ENCODE peak calls at places on chromosomes 1 and 21, in four cellular contexts. A is lower lobe of right lung, Z is heart right ventricle, B is HFFc6. F is an unnamed sample.

GRCh38 chr1:26788836-26789611 is 1.3 kb downstream of the PIGV start:
- DNase-seq in Z (peak), A (peak), B (peak), F (peak)

GRCh38 chr1:88021529-88021928 is 662.5 kb upstream of the PKN2 start:
- DNase-seq in Z (no peak), B (no peak), A (no peak), F (no peak)

GRCh38 chr1:37410815-37411214 is 63.6 kb upstream of the ZC3H12A start:
- DNase-seq in B (no peak), A (no peak), Z (peak), F (no peak)

GRCh38 chr1:201516511-201517127 is 9.7 kb upstream of the CSRP1 start:
- DNase-seq in B (no peak), A (no peak), Z (no peak), F (no peak)

GRCh38 chr1:206708058-206708457 is 23.4 kb downstream of the MAPKAPK2 start:
- DNase-seq in Z (no peak), B (no peak), A (no peak), F (no peak)

GRCh38 chr1:69320679-69321310 is 246.9 kb upstream of the LRRC7 start:
- DNase-seq in B (no peak), A (no peak), Z (no peak), F (no peak)

GRCh38 chr1:201176931-201177330 is 13.7 kb upstream of the IGFN1 start:
- DNase-seq in B (peak), A (no peak), Z (no peak), F (no peak)

GRCh38 chr1:239367417-239367816 is 19.0 kb upstream of the CHRM3 start:
- DNase-seq in B (no peak), Z (no peak), A (no peak), F (no peak)

GRCh38 chr1:220516722-220517042 is 11.3 kb upstream of the MARK1 start:
- DNase-seq in Z (no peak), B (no peak), A (no peak), F (no peak)

GRCh38 chr1:204045430-204045829 is 27.5 kb upstream of the SOX13 start:
- DNase-seq in B (no peak), A (no peak), Z (peak), F (no peak)

GRCh38 chr1:21783679-21784603 is 992 bp upstream of the USP48 start:
- DNase-seq in B (peak), Z (peak), A (peak), F (peak)

GRCh38 chr1:156122519-156123355 is 8.2 kb downstream of the LMNA start:
- DNase-seq in A (peak), B (peak), Z (peak), F (no peak)
- TF ChIP-seq CTCF in A (peak), B (no peak), Z (no peak), F (no peak)

DNA sequence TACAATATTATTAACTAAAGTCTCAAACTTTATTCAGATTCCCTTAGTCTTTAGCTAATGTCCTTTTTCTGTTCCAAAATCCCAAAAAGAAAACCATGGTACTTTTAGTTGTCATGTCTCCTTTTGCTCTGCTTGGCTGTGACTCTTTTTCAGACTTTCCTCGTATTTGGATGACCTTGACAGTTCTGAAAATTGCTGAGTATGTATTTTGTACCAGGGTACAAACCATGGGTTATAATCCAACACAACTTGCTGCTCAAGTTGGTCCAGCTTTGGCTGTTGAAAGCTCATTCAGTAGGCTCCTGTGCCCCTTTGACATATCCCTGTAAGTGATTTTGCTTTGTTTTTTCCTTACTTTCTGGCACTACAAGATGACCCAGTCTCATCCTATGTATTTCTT is 51.7 kb downstream of the PALMD start:
- DNase-seq in A (no peak), B (no peak), Z (no peak), F (no peak)
- TF ChIP-seq CTCF in A (no peak), B (no peak), Z (no peak), F (no peak)

DNA sequence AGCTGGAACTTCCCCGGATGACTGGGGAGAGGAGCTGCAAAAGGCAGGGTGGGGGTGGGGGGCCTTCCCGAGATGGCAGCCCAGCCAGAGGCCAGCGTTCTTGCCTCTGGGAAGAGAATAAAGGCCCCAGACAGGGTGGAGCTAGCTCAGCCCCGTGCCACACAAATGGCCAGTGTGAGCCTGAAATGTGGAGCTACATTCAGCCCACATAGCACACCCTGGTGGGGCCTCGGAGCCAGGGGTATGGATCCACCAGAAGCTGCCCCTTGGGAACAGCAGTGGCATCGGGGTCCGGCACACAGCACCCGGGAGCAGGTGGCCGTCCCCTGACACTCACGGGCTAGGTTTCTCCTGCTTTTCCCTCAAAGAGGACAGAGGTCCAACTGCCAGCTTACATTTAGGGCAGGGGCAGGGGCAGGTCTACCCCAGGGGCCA is 93.9 kb downstream of the PDE9A start:
- DNase-seq in B (no peak), Z (no peak), A (no peak), F (no peak)
- TF ChIP-seq CTCF in B (no peak), Z (no peak), A (no peak), F (no peak)

GRCh38 chr1:101238681-101239094 is 1.9 kb downstream of the S1PR1 start:
- DNase-seq in B (peak), Z (peak), A (peak), F (peak)
- TF ChIP-seq CTCF in B (peak), Z (peak), A (peak), F (peak)

DNA sequence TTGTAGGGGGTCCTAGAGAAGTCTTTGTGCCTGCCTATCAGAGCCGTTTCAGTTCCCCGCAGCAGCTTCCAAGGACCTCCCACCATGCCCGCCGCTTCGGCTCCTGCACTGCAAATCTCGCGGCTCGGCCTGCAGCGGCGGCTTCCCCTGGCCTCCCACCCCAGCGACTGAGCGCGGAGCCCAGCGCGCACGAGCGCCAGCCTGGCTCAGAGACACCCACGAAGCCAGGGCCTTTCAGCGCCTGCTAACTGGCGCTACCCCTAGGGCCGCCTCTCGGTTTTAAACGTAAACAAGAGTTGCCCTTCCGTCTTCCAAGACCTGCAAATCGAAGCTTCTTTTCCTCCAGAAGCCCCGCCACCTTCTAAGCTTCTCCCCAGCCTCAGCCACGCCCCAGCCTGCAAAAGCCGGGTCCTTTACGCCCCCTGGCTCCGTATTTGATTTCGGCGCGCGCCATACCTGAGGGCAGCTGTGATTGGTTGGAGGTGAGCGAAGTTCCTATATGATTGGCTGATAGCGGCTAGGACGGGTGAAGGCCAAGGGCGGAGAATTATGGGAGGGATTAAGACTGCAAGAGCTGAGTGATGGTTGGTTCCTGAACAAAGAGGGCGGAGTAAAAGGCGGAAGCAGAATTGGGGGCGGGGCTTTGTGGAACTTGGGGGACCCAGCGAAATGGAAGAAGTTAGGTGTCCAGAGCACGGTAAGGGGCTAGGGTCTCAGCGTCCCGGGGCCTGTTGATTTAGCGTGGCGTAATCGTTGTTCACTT is at the start of gene TTF2:
- DNase-seq in A (peak), B (peak), Z (peak), F (peak)
- TF ChIP-seq CTCF in A (peak), B (peak), Z (peak), F (peak)

DNA sequence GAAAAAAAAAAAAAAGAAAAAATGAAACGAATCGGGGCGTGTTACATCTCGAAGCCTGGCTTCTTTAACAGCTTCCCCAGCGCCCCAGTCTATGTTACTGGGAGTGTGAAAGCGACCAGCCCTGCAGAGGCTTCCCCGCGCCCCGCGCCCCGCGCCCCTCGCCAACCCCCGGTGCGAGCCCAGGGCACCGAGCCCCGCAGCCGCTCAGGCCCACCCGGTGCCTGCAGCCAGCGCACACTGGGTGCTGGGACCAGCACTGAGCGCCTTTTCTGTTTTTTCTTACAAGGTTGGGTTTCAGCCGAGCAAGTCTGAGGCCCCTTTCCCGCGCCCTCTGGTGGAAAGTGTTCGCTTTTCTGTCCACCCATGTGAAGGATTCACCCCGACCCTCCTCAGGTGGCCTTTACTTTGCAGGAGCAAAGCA is 42.1 kb upstream of the ZNF496 start:
- DNase-seq in B (no peak), Z (peak), A (peak), F (peak)
- TF ChIP-seq CTCF in B (peak), Z (no peak), A (peak), F (peak)

GRCh38 chr1:32782086-32782485 is 35.1 kb downstream of the YARS1 start:
- DNase-seq in B (no peak), A (no peak), Z (no peak), F (no peak)

GRCh38 chr1:32783851-32784250 is 33.3 kb downstream of the YARS1 start:
- DNase-seq in A (no peak), Z (no peak), B (no peak), F (no peak)

GRCh38 chr1:32791881-32792280 is 25.3 kb downstream of the YARS1 start:
- DNase-seq in Z (no peak), B (no peak), A (no peak), F (no peak)

GRCh38 chr1:32784817-32785216 is 32.3 kb downstream of the YARS1 start:
- DNase-seq in Z (no peak), B (no peak), A (no peak), F (no peak)

DNA sequence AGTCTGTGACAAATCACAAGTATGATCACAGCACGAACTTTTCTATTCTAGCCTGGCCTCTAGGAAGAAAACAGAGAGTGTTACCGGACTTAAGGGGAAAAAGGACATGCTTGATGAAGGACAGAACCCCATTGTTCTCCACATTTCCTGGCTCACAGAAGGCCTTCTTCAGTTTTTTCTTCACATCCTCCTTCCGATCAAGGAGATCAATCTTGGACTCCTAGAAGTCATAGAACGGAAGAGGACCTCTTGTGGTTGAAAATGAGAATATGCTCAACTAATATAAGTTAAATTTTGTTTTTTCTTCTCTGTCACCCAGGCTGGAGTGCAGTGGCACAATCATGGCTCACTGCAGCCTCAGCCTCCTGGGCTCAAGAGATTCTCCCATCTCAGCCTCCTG is 30.3 kb downstream of the YARS1 start:
- DNase-seq in A (no peak), Z (no peak), B (no peak), F (no peak)
- TF ChIP-seq CTCF in A (peak), Z (no peak), B (peak), F (peak)

GRCh38 chr1:147172168-147173016 is at the start of gene PRKAB2:
- DNase-seq in A (peak), B (peak), Z (peak), F (peak)

GRCh38 chr1:147177611-147178370 is 5.5 kb upstream of the PRKAB2 start:
- DNase-seq in Z (peak), B (peak), A (no peak), F (no peak)
- TF ChIP-seq CTCF in Z (no peak), B (no peak), A (no peak), F (no peak)

DNA sequence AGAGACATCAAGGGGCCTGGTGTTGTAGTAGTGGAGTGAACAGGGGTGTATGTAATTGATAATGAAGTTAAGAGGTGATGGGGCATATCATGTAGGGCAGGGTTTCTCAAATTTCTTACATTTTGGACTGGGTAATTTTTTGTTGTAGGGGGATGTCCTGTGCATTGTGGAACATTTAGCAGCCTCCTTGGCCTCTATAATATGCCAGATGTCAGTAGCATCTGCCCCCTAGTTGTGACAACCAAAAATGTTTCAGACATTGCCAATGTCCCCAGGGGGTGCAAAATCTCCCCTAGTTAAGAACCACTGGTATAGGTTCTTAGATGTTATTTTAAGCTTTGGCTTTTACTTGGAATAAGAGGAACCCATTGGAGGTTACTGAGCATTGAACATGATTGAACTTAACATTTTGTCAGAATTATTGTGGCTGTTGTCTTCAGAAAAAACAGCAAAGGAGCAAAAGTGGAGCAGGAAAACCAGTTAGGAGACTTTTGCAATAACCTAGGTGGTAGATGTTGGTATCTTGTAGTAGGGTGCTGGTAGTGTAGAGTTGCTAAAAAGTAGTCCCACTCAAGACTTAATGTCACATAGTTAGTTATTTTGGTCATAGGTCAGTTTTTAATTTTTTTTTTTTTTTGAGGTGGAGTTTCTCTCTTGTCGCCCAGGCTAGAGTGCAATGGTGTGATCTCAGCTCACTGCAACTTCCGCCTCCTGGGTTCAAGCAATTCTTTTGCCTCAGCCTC is 6.2 kb downstream of the ZNF326 start:
- DNase-seq in Z (no peak), A (no peak), B (no peak), F (no peak)
- TF ChIP-seq CTCF in Z (no peak), A (no peak), B (peak), F (no peak)